ENCODE peak calls at places on chromosome 3, in ten cellular contexts. Z is HT1080, X is psoas muscle, K is spleen, I is prostate gland, A is NT2/D1, E is A549, G is AG08395, S is T1000, V is COR-L47. H is an unnamed sample.

GRCh38 chr3:125166581-125166980 is 46.0 kb downstream of the SLC12A8 start:
- DNase-seq in E (no peak), V (no peak), K (no peak), Z (no peak), X (no peak), S (no peak), A (no peak), I (no peak), G (no peak), H (no peak)

GRCh38 chr3:147412917-147413711 is 3.9 kb downstream of the ZIC1 start:
- DNase-seq in I (no peak), V (no peak), E (no peak), Z (no peak), A (no peak), K (no peak), G (no peak), X (no peak), S (no peak), H (no peak)

GRCh38 chr3:16600771-16601538 is 4.3 kb downstream of the DAZL start:
- DNase-seq in A (peak; percentile 74), X (peak; percentile 73), Z (peak; percentile 44), E (peak; percentile 83), I (peak; percentile 79), S (peak; percentile 55), V (peak; percentile 52), K (peak; percentile 92), G (peak; percentile 63), H (peak; percentile 80)

GRCh38 chr3:149203758-149204157 is 17.9 kb downstream of the CP start:
- DNase-seq in Z (no peak), E (no peak), I (no peak), X (no peak), V (no peak), G (no peak), K (no peak), S (no peak), A (no peak), H (no peak)

GRCh38 chr3:104521606-104522336 is 844.9 kb upstream of the ALCAM start:
- DNase-seq in G (no peak), X (no peak), K (peak; percentile 82), I (no peak), V (no peak), S (no peak), E (no peak), Z (no peak), A (no peak), H (no peak)

GRCh38 chr3:157082305-157082981 is 77.5 kb downstream of the CCNL1 start:
- DNase-seq in E (no peak), V (no peak), K (no peak), A (no peak), S (no peak), X (no peak), Z (peak; percentile 93), I (peak; percentile 39), G (peak; percentile 47), H (no peak)

GRCh38 chr3:127967296-127967695 is 52.3 kb downstream of the KBTBD12 start:
- DNase-seq in A (no peak), E (no peak), V (no peak), G (no peak), I (no peak), K (no peak), Z (no peak), S (no peak), X (no peak), H (no peak)

GRCh38 chr3:162370136-162370535 is 873.5 kb downstream of the OTOL1 start:
- DNase-seq in V (no peak), X (no peak), E (no peak), I (no peak), A (no peak), S (no peak), G (no peak), Z (no peak), K (no peak), H (peak; percentile 17)

GRCh38 chr3:85433334-85433733 is 474.5 kb downstream of the CADM2 start:
- DNase-seq in I (no peak), X (no peak), G (no peak), S (no peak), E (no peak), V (no peak), A (no peak), K (no peak), Z (no peak), H (no peak)

GRCh38 chr3:130925628-130926027 is 31.7 kb downstream of the ATP2C1 start:
- DNase-seq in S (peak; percentile 47), V (no peak), E (peak; percentile 28), A (no peak), I (no peak), K (no peak), G (no peak), Z (peak; percentile 52), X (no peak), H (no peak)

GRCh38 chr3:151228291-151229125 is 25.5 kb upstream of the GPR171 start:
- DNase-seq in A (no peak), V (no peak), G (peak; percentile 79), S (no peak), K (no peak), X (no peak), I (no peak), Z (peak; percentile 83), E (peak; percentile 33), H (no peak)

GRCh38 chr3:79111375-79112052 is 656.3 kb downstream of the ROBO1 start:
- DNase-seq in A (no peak), V (no peak), I (no peak), E (no peak), G (peak; percentile 24), Z (no peak), X (no peak), S (no peak), K (no peak), H (no peak)

GRCh38 chr3:43178891-43179366 is 73.0 kb upstream of the POMGNT2 start:
- DNase-seq in E (peak; percentile 7), Z (peak; percentile 93), A (no peak), X (no peak), G (peak; percentile 14), K (no peak), V (no peak), S (peak; percentile 27), I (no peak), H (no peak)

GRCh38 chr3:52232279-52233107 is 6.5 kb downstream of the TWF2 start:
- DNase-seq in S (no peak), Z (no peak), X (peak; percentile 13), A (no peak), I (no peak), K (no peak), E (no peak), G (no peak), V (no peak), H (no peak)

GRCh38 chr3:148532326-148532725 is 165.4 kb upstream of the AGTR1 start:
- DNase-seq in G (no peak), E (no peak), Z (peak; percentile 61), V (no peak), S (no peak), I (no peak), A (no peak), X (no peak), K (no peak), H (no peak)

GRCh38 chr3:80677796-80678195 is 910.0 kb upstream of the ROBO1 start:
- DNase-seq in S (no peak), A (no peak), E (no peak), V (no peak), Z (peak; percentile 79), G (no peak), I (no peak), K (no peak), X (no peak), H (no peak)